ENCODE peak calls at places on chromosome 21, in ten cellular contexts. S is stimulated activated CD8-positive, alpha-beta memory T cell treated with anti-CD3 and anti-CD28 coated beads, Interleukin-12 subunit alpha, Interleukin-12 subunit beta, amount 100 ng/mL, for 4 hours; R is kidney tubule cell; X is activated T-cell treated with anti-CD3 and anti-CD28 coated beads for 48 hours; Z is A549; T is fibroblast of mammary gland; M is stimulated activated CD4-positive, alpha-beta T cell treated with anti-CD3 and anti-CD28 coated beads, Interleukin-1b, Interleukin-23, amount 100 ng/mL, for 24 hours; F is HTR-8/SVneo; I is NCI-H446; C is effector CD4-positive, alpha-beta T cell. H is an unnamed sample.

GRCh38 chr21:41152149-41152548 is 15.8 kb upstream of the BACE2 start:
- DNase-seq in S (no peak), R (peak), X (no peak), Z (no peak), T (no peak), M (no peak), F (no peak), I (no peak), C (no peak), H (no peak)

GRCh38 chr21:38486221-38486620 is 12.1 kb downstream of the ERG start:
- DNase-seq in S (no peak), R (peak), X (no peak), Z (peak), T (no peak), M (no peak), F (no peak), I (no peak), C (no peak), H (no peak)

GRCh38 chr21:30044447-30045064 is 104.8 kb upstream of the GRIK1 start:
- DNase-seq in S (no peak), R (peak), X (no peak), Z (peak), T (peak), M (no peak), F (no peak), I (peak), C (no peak), H (peak)

GRCh38 chr21:14707265-14708020 is 161.3 kb upstream of the SAMSN1 start:
- DNase-seq in S (no peak), R (no peak), X (no peak), Z (no peak), T (no peak), M (no peak), F (no peak), I (no peak), C (no peak), H (no peak)

GRCh38 chr21:35909456-35910178 is 150.7 kb downstream of the SETD4 start:
- DNase-seq in S (no peak), R (no peak), X (no peak), Z (no peak), T (no peak), M (no peak), F (no peak), I (no peak), C (no peak), H (no peak)

GRCh38 chr21:38263493-38263892 is 6.7 kb downstream of the KCNJ15 start:
- DNase-seq in S (no peak), R (peak), X (no peak), Z (no peak), T (peak), M (no peak), F (no peak), I (no peak), C (no peak), H (no peak)

GRCh38 chr21:31299291-31300147 is 44.5 kb downstream of the TIAM1 start:
- DNase-seq in S (no peak), R (peak), X (no peak), Z (no peak), T (no peak), M (no peak), F (no peak), I (no peak), C (no peak), H (no peak)

GRCh38 chr21:36810443-36810842 is 111.5 kb downstream of the SIM2 start:
- DNase-seq in S (no peak), R (no peak), X (no peak), Z (no peak), T (no peak), M (no peak), F (no peak), I (no peak), C (no peak), H (no peak)

GRCh38 chr21:44897326-44898010 is 23.2 kb downstream of the ITGB2 start:
- DNase-seq in S (no peak), R (no peak), X (no peak), Z (no peak), T (no peak), M (no peak), F (no peak), I (no peak), C (no peak), H (peak)

GRCh38 chr21:39377444-39378050 is 28.7 kb upstream of the HMGN1 start:
- DNase-seq in S (no peak), R (peak), X (no peak), Z (no peak), T (no peak), M (no peak), F (no peak), I (no peak), C (no peak), H (no peak)

GRCh38 chr21:45177039-45177438 is 102.7 kb downstream of the ADARB1 start:
- DNase-seq in S (no peak), R (no peak), X (no peak), Z (no peak), T (no peak), M (no peak), F (no peak), I (no peak), C (no peak), H (no peak)

GRCh38 chr21:25496825-25497482 is 110.3 kb downstream of the MRPL39 start:
- DNase-seq in S (no peak), R (peak), X (no peak), Z (no peak), T (peak), M (no peak), F (no peak), I (no peak), C (no peak), H (no peak)

GRCh38 chr21:44564886-44565598 is 6.4 kb upstream of the KRTAP10-3 start:
- DNase-seq in S (no peak), R (no peak), X (no peak), Z (no peak), T (no peak), M (no peak), F (no peak), I (no peak), C (no peak), H (no peak)

GRCh38 chr21:36783612-36784383 is 84.9 kb downstream of the SIM2 start:
- DNase-seq in S (no peak), R (peak), X (no peak), Z (peak), T (peak), M (no peak), F (peak), I (no peak), C (no peak), H (no peak)

GRCh38 chr21:43268804-43269186 is 100.0 kb downstream of the CRYAA start:
- DNase-seq in S (no peak), R (no peak), X (no peak), Z (no peak), T (no peak), M (no peak), F (no peak), I (no peak), C (no peak), H (no peak)

GRCh38 chr21:42091899-42092508 is 20.9 kb downstream of the UMODL1 start:
- DNase-seq in S (no peak), R (peak), X (no peak), Z (no peak), T (no peak), M (no peak), F (no peak), I (no peak), C (no peak), H (no peak)

GRCh38 chr21:15022608-15023261 is 42.1 kb downstream of the NRIP1 start:
- DNase-seq in S (no peak), R (no peak), X (no peak), Z (no peak), T (no peak), M (no peak), F (no peak), I (no peak), C (no peak), H (no peak)

GRCh38 chr21:33411949-33412430 is 8.8 kb downstream of the IFNGR2 start:
- DNase-seq in S (no peak), R (no peak), X (no peak), Z (no peak), T (no peak), M (no peak), F (no peak), I (no peak), C (no peak), H (no peak)

GRCh38 chr21:28752131-28752530 is 240.5 kb downstream of the LTN1 start:
- DNase-seq in S (no peak), R (no peak), X (no peak), Z (no peak), T (no peak), M (no peak), F (no peak), I (no peak), C (no peak), H (no peak)

GRCh38 chr21:41611966-41612606 is 104.1 kb upstream of the TMPRSS2 start:
- DNase-seq in S (no peak), R (peak), X (no peak), Z (peak), T (peak), M (no peak), F (no peak), I (no peak), C (no peak), H (no peak)

GRCh38 chr21:16033193-16033592 is 303.4 kb downstream of the USP25 start:
- DNase-seq in S (no peak), R (no peak), X (no peak), Z (no peak), T (no peak), M (no peak), F (no peak), I (no peak), C (no peak), H (no peak)

GRCh38 chr21:42568834-42569731 is 55.4 kb downstream of the SLC37A1 start:
- DNase-seq in S (no peak), R (no peak), X (no peak), Z (no peak), T (no peak), M (no peak), F (no peak), I (no peak), C (no peak), H (no peak)

GRCh38 chr21:15741510-15741909 is 11.7 kb downstream of the USP25 start:
- DNase-seq in S (no peak), R (no peak), X (no peak), Z (no peak), T (peak), M (no peak), F (no peak), I (no peak), C (no peak), H (no peak)

GRCh38 chr21:27570306-27570868 is 603.5 kb upstream of the ADAMTS5 start:
- DNase-seq in S (no peak), R (peak), X (no peak), Z (no peak), T (peak), M (no peak), F (peak), I (peak), C (no peak), H (no peak)

GRCh38 chr21:44575307-44576024 is 1.9 kb downstream of the KRTAP10-4 start:
- DNase-seq in S (no peak), R (no peak), X (no peak), Z (no peak), T (no peak), M (no peak), F (no peak), I (no peak), C (no peak), H (no peak)

GRCh38 chr21:41620982-41621381 is 113.0 kb upstream of the TMPRSS2 start:
- DNase-seq in S (no peak), R (no peak), X (no peak), Z (peak), T (peak), M (no peak), F (no peak), I (no peak), C (no peak), H (no peak)

GRCh38 chr21:45574691-45575090 is 32.5 kb upstream of the SLC19A1 start:
- DNase-seq in S (no peak), R (no peak), X (no peak), Z (no peak), T (no peak), M (no peak), F (no peak), I (no peak), C (no peak), H (no peak)

H was measured in HAP-1.